ENCODE peak calls at places on chromosomes 4 and X, in seven cellular contexts. O, W, A, U, T, E and N are unnamed samples.

GRCh38 chr4:128385683-128386304 is 98.2 kb upstream of the PGRMC2 start:
- DNase-seq in O (peak), W (no peak), A (peak), U (no peak), T (no peak), E (no peak), N (no peak)

GRCh38 chr4:4182835-4183568 is 43.7 kb downstream of the OTOP1 start:
- DNase-seq in O (no peak), W (no peak), A (no peak), U (no peak), T (no peak), E (no peak), N (no peak)

GRCh38 chrX:74520291-74520690 is 94.1 kb downstream of the RLIM start:
- DNase-seq in O (no peak), W (no peak), A (no peak), U (no peak), T (no peak), E (no peak), N (no peak)

GRCh38 chr4:141788169-141788915 is 152.0 kb downstream of the IL15 start:
- DNase-seq in O (no peak), W (no peak), A (no peak), U (no peak), T (no peak), E (no peak), N (no peak)

GRCh38 chr4:26717332-26717731 is 133.4 kb downstream of the TBC1D19 start:
- DNase-seq in O (peak), W (no peak), A (no peak), U (no peak), T (peak), E (no peak), N (no peak)

GRCh38 chr4:140049024-140049923 is 104.7 kb downstream of the MAML3 start:
- DNase-seq in O (peak), W (peak), A (peak), U (no peak), T (no peak), E (peak), N (peak)

GRCh38 chr4:145061325-145061920 is 36.6 kb downstream of the ANAPC10 start:
- DNase-seq in O (peak), W (peak), A (no peak), U (no peak), T (no peak), E (no peak), N (no peak)

GRCh38 chr4:98446499-98447375 is 185.6 kb downstream of the RAP1GDS1 start:
- DNase-seq in O (no peak), W (peak), A (no peak), U (no peak), T (no peak), E (peak), N (peak)

GRCh38 chr4:37453004-37453360 is 208.4 kb downstream of the NWD2 start:
- DNase-seq in O (peak), W (peak), A (no peak), U (peak), T (no peak), E (peak), N (peak)

GRCh38 chr4:79225360-79225759 is 100.5 kb downstream of the NAA11 start:
- DNase-seq in O (no peak), W (no peak), A (no peak), U (no peak), T (no peak), E (no peak), N (no peak)

GRCh38 chrX:94751611-94752010 is 1077.6 kb downstream of the FAM133A start:
- DNase-seq in O (no peak), W (no peak), A (no peak), U (no peak), T (no peak), E (no peak), N (no peak)